ENCODE peak calls at places on chromosome 10, in six cellular contexts. H is HepG2, M is H1, Y is GM12892, F is K562, I is GM12878. E is an unnamed sample.

GRCh38 chr10:9608592-9608991 is 1409.1 kb upstream of the CELF2 start:
- DNase-seq in Y (no peak), M (no peak), H (no peak), I (no peak), F (no peak), E (no peak)

GRCh38 chr10:23338155-23338828 is 6.3 kb downstream of the C10orf67 start:
- DNase-seq in H (peak; percentile 60), M (no peak), Y (no peak), I (no peak), F (peak; percentile 10), E (no peak)

GRCh38 chr10:110808123-110808522 is 63.6 kb upstream of the PDCD4 start:
- DNase-seq in Y (no peak), H (no peak), I (no peak), M (no peak), F (no peak), E (no peak)

GRCh38 chr10:99266383-99266782 is 30.7 kb upstream of the HPSE2 start:
- DNase-seq in I (no peak), M (no peak), H (no peak), Y (no peak), F (no peak), E (no peak)

GRCh38 chr10:104333728-104334373 is 4.4 kb downstream of the ITPRIP start:
- DNase-seq in I (no peak), H (no peak), F (no peak), Y (no peak), M (no peak), E (no peak)

GRCh38 chr10:65496541-65496940 is 1429.3 kb upstream of the LRRTM3 start:
- DNase-seq in F (no peak), H (no peak), M (no peak), I (no peak), Y (no peak), E (no peak)

GRCh38 chr10:26214004-26214403 is 2.6 kb upstream of the GAD2 start:
- DNase-seq in I (no peak), F (no peak), M (peak; percentile 83), Y (no peak), H (no peak), E (no peak)

GRCh38 chr10:64733980-64734379 is 1212.8 kb downstream of the REEP3 start:
- DNase-seq in M (no peak), H (peak; percentile 32), F (peak; percentile 51), Y (no peak), I (no peak), E (no peak)

GRCh38 chr10:13706175-13706574 is 119.4 kb downstream of the PRPF18 start:
- DNase-seq in H (no peak), Y (no peak), M (no peak), I (no peak), F (no peak), E (no peak)

GRCh38 chr10:132538031-132538789 is 623 bp downstream of the INPP5A start:
- DNase-seq in F (no peak), M (no peak), Y (no peak), I (no peak), H (no peak), E (no peak)

GRCh38 chr10:73591578-73591902 is 398 bp upstream of the USP54 start:
- DNase-seq in F (no peak), I (no peak), M (peak; percentile 7), Y (no peak), H (peak; percentile 45), E (no peak)

GRCh38 chr10:125023269-125023668 is 81.3 kb downstream of the ZRANB1 start:
- DNase-seq in H (peak; percentile 10), I (no peak), Y (no peak), F (no peak), M (no peak), E (no peak)

GRCh38 chr10:28798428-28798955 is 121.2 kb downstream of the BAMBI start:
- DNase-seq in H (no peak), I (no peak), F (no peak), Y (no peak), M (no peak), E (no peak)
- TF ChIP-seq TAF1 in H (no peak), I (no peak), F (no peak), Y (no peak), M (no peak), E (no peak)

DNA sequence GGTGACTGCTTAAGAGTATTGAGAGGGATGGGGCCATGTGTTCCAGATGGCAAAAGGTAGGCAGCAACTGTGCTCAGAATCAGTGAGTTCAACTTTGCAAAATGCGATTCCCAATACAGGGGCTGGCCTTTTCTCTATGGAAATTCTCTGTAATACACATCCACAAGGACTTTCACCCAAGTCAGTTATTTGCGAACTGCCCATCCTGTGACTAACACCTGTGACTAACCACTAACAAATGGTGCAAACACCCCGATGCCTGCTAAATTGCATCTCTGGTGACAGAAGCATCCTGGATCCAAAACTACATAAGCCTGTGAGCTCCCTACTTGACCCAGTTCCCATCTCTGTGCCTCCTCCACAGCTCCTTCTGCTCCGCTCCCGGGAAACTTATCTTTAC is 9.0 kb upstream of the CUZD1 start:
- DNase-seq in F (no peak), M (no peak), I (no peak), H (no peak), Y (no peak), E (no peak)
- TF ChIP-seq POLR2A in F (no peak), M (no peak), I (no peak), H (no peak), Y (no peak), E (no peak)

DNA sequence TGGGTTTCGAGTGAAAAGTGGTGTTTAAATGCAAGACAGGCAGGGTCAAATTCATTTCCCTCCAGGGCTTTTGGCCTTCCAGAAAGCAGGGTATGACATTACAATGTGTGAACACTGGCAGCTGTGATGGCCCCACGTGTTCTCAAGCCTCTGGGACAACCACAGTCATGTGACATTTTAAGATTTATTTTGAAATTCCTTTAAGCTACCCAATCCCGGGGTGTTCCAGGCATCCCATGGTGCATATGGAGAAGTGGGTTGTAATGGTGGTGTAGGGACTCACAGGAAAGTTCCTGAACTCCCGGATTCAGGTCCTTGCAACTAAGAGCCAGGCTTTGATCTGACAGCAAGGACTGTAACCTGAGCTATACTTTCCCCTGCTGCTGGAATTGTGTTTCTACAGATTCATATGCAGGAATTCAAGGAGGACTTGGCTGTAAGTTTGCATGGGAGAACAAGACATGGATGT is 46.7 kb downstream of the INSYN2A start:
- DNase-seq in H (no peak), M (no peak), I (no peak), Y (no peak), F (no peak), E (no peak)
- TF ChIP-seq TAF1 in H (no peak), M (no peak), I (no peak), Y (no peak), F (no peak), E (no peak)

DNA sequence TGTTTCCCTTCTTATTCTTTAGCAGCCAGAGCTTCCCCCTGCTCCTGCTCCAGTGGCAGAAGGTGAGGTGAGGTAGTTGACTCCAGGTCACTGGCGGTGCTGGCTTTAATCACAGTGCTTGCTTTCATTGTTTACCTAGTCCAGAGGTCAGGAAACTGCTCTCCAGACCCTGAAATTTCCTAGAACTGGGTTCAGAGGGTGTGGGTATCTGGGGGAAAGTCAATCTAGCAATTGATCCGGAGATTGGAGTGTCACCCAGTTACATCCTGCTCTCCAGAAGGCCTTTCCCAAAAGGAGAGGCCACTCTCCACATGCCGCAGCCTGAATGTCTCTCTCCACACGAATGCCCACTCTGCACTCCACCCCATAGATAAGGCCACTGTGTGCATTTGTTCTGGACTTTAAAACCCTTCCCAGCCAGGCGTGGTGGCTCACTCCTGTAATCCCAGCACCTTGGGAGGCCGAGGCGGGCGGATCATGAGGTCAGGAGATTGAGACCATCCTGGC is 2.1 kb upstream of the MBL2 start:
- DNase-seq in F (no peak), H (peak; percentile 98), M (no peak), Y (no peak), I (no peak), E (no peak)
- TF ChIP-seq POLR2A in F (no peak), H (peak; percentile 77), M (no peak), Y (no peak), I (no peak), E (no peak)

DNA sequence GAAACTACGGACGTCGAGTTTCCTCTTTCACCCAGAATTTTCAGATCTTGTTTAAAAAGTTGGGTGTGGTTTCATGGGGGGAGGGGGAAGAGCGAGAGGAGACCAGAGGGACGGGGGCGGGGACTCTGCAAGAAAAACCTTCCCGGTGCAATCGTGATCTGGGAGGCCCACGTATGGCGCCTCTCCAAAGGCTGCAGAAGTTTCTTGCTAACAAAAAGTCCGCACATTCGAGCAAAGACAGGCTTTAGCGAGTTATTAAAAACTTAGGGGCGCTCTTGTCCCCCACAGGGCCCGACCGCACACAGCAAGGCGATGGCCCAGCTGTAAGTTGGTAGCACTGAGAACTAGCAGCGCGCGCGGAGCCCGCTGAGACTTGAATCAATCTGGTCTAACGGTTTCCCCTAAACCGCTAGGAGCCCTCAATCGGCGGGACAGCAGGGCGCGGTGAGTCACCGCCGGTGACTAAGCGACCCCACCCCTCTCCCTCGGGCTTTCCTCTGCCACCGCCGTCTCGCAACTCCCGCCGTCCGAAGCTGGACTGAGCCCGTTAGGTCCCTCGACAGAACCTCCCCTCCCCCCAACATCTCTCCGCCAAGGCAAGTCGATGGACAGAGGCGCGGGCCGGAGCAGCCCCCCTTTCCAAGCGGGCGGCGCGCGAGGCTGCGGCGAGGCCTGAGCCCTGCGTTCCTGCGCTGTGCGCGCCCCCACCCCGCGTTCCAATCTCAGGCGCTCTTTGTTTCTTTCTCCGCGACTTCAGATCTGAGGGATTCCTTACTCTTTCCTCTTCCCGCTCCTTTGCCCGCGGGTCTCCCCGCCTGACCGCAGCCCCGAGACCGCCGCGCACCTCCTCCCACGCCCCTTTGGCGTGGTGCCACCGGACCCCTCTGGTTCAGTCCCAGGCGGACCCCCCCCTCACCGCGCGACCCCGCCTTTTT is at the start of gene VIM:
- DNase-seq in I (peak; percentile 69), F (peak; percentile 94), Y (peak; percentile 38), M (peak; percentile 79), H (no peak), E (no peak)
- TF ChIP-seq TAF1 in I (no peak), F (peak; percentile 36), Y (peak; percentile 37), M (no peak), H (no peak), E (peak; percentile 32)

GRCh38 chr10:17913604-17914003 is 38.1 kb upstream of the SLC39A12 start:
- DNase-seq in I (no peak), M (no peak), F (no peak), H (no peak), Y (no peak), E (no peak)
- TF ChIP-seq POLR2A in I (no peak), M (no peak), F (no peak), H (no peak), Y (no peak), E (no peak)

GRCh38 chr10:18829259-18829658 is 170.0 kb downstream of the ARL5B start:
- DNase-seq in Y (no peak), F (no peak), I (no peak), M (no peak), H (no peak), E (no peak)
- TF ChIP-seq TAF1 in Y (no peak), F (no peak), I (no peak), M (no peak), H (no peak), E (no peak)

E was measured in GM12891.